ENCODE peak calls at places on chromosomes 5 and 9, in four cellular contexts. W is RKO, F is NCI-H1417, G is NCI-H1092 treated with DMSO at 0.1 percent for 48 hours. V is an unnamed sample.

GRCh38 chr9:122192261-122192875 is 32.7 kb downstream of the MORN5 start:
- DNase-seq in W (no peak), F (no peak), G (no peak), V (no peak)

GRCh38 chr9:128877852-128878251 is 3.9 kb downstream of the KYAT1 start:
- DNase-seq in W (no peak), F (no peak), G (no peak), V (peak; percentile 26)

GRCh38 chr9:92564479-92564878 is 28.7 kb upstream of the ECM2 start:
- DNase-seq in W (no peak), F (no peak), G (peak; percentile 74), V (peak; percentile 84)

GRCh38 chr9:112142420-112142819 is 32.7 kb downstream of the SUSD1 start:
- DNase-seq in W (no peak), F (no peak), G (no peak), V (no peak)

GRCh38 chr9:136901516-136902258 is 15.4 kb downstream of the TRAF2 start:
- DNase-seq in W (peak; percentile 54), F (no peak), G (no peak), V (no peak)

GRCh38 chr5:54867310-54867944 is 118.0 kb downstream of the ESM1 start:
- DNase-seq in W (peak; percentile 58), F (peak; percentile 66), G (peak; percentile 39), V (peak; percentile 77)

GRCh38 chr9:92749071-92749933 is 15.3 kb downstream of the BICD2 start:
- DNase-seq in W (no peak), F (no peak), G (peak; percentile 75), V (peak; percentile 88)

GRCh38 chr5:14407746-14408175 is 173.8 kb upstream of the OTULINL start:
- DNase-seq in W (no peak), F (no peak), G (no peak), V (no peak)

GRCh38 chr9:29850664-29851063 is 2277.4 kb upstream of the C9orf72 start:
- DNase-seq in W (no peak), F (no peak), G (no peak), V (no peak)

V was measured in NCI-H2171 treated with DMSO at 0.1 percent for 48 hours.